ENCODE peak calls at places on chromosomes 7 and 10, in eight cellular contexts. T is stimulated activated CD8-positive, alpha-beta memory T cell treated with anti-CD3 and anti-CD28 coated beads, Interleukin-15, amount 100 ng/mL, for 1 hour; O is activated effector memory CD4-positive, alpha-beta T cell treated with Interleukin-2 at 50 U/mL for 16 hours; F is fibroblast of lung; E is NCI-H1092; N is OCI-LY7; Q is NCI-H748 treated with DMSO at 0.1 percent for 48 hours; M is glomerular endothelial cell. D is an unnamed sample.

GRCh38 chr7:106613279-106613678 is 47.7 kb downstream of the CCDC71L start:
- DNase-seq in F (no peak), O (no peak), M (no peak), N (no peak), T (no peak), Q (no peak), E (no peak), D (no peak)

GRCh38 chr10:71342850-71343773 is 24.1 kb downstream of the SLC29A3 start:
- DNase-seq in N (no peak), Q (no peak), T (no peak), M (no peak), O (no peak), F (peak; percentile 15), E (no peak), D (peak; percentile 75)

GRCh38 chr10:73465978-73466709 is 29.7 kb downstream of the PPP3CB start:
- DNase-seq in Q (no peak), M (no peak), N (no peak), F (no peak), T (no peak), O (no peak), E (no peak), D (no peak)

GRCh38 chr10:14653271-14654161 is 121.2 kb downstream of the FAM107B start:
- DNase-seq in E (no peak), N (peak; percentile 48), T (no peak), M (no peak), F (peak; percentile 77), O (no peak), Q (peak; percentile 20), D (peak; percentile 33)

GRCh38 chr10:24993237-24993958 is 22.6 kb downstream of the ENKUR start:
- DNase-seq in F (peak; percentile 7), O (no peak), Q (no peak), M (no peak), E (no peak), T (no peak), N (no peak), D (no peak)

GRCh38 chr7:134694299-134694698 is 47.6 kb downstream of the BPGM start:
- DNase-seq in T (no peak), F (no peak), E (no peak), M (no peak), O (no peak), N (no peak), Q (no peak), D (peak; percentile 1)

GRCh38 chr7:101507791-101508252 is 121.3 kb downstream of the MYL10 start:
- DNase-seq in M (peak; percentile 10), Q (peak; percentile 38), O (no peak), T (no peak), E (peak; percentile 74), F (peak; percentile 26), N (peak; percentile 87), D (peak; percentile 67)

GRCh38 chr7:7565746-7566650 is 686 bp upstream of the MIOS start:
- DNase-seq in E (no peak), Q (peak; percentile 18), O (no peak), F (peak; percentile 12), M (no peak), T (no peak), N (peak; percentile 8), D (no peak)

GRCh38 chr7:16933296-16934248 is 51.8 kb upstream of the AGR3 start:
- DNase-seq in T (no peak), O (no peak), E (no peak), F (peak; percentile 72), Q (no peak), N (no peak), M (no peak), D (peak; percentile 87)

GRCh38 chr10:128864554-128865300 is 602.3 kb upstream of the MGMT start:
- DNase-seq in M (no peak), N (no peak), F (no peak), T (no peak), E (no peak), O (no peak), Q (no peak), D (no peak)

D was measured in Kasumi-1.